ENCODE peak calls at places on chromosome 11, in seven cellular contexts. X is neuronal stem cell, N is H9, C is IMR-90, A is trophoblast cell, H is mesenchymal stem cell, L is H1. I is an unnamed sample.

GRCh38 chr11:17389205-17389956 is 922 bp upstream of the KCNJ11 start:
- DNase-seq in X (peak; percentile 77), N (peak; percentile 87), C (peak; percentile 11), A (peak; percentile 30), H (peak; percentile 48), L (peak; percentile 92), I (peak; percentile 86)

GRCh38 chr11:10452211-10452767 is 2.8 kb upstream of the AMPD3 start:
- DNase-seq in X (no peak), N (no peak), C (peak; percentile 19), A (no peak), H (no peak), L (no peak), I (no peak)

GRCh38 chr11:28318861-28319260 is 210.7 kb downstream of the METTL15 start:
- DNase-seq in X (no peak), N (no peak), C (no peak), A (no peak), H (no peak), L (no peak), I (no peak)

GRCh38 chr11:26712497-26712896 is 9.4 kb downstream of the SLC5A12 start:
- DNase-seq in X (no peak), N (no peak), C (no peak), A (no peak), H (peak; percentile 30), L (no peak), I (peak; percentile 53)

GRCh38 chr11:69640995-69641581 is at the start of gene CCND1:
- DNase-seq in X (peak; percentile 88), N (peak; percentile 95), C (peak; percentile 94), A (peak; percentile 67), H (peak; percentile 94), L (peak; percentile 83), I (peak; percentile 98)

GRCh38 chr11:44497995-44498394 is 67.5 kb upstream of the CD82 start:
- DNase-seq in X (no peak), N (no peak), C (no peak), A (no peak), H (no peak), L (no peak), I (no peak)

GRCh38 chr11:113131036-113131775 is 170.0 kb downstream of the NCAM1 start:
- DNase-seq in X (no peak), N (no peak), C (no peak), A (no peak), H (no peak), L (no peak), I (no peak)

GRCh38 chr11:43576834-43577521 is 103.6 kb upstream of the HSD17B12 start:
- DNase-seq in X (peak; percentile 79), N (peak; percentile 86), C (peak; percentile 49), A (peak; percentile 63), H (peak; percentile 55), L (peak; percentile 94), I (peak; percentile 88)

GRCh38 chr11:126079640-126080205 is 17.1 kb upstream of the CDON start:
- DNase-seq in X (no peak), N (peak; percentile 78), C (no peak), A (no peak), H (no peak), L (no peak), I (peak; percentile 91)

GRCh38 chr11:22387126-22387525 is 48.9 kb downstream of the SLC17A6 start:
- DNase-seq in X (no peak), N (no peak), C (no peak), A (no peak), H (no peak), L (no peak), I (no peak)

GRCh38 chr11:19919050-19919561 is 206.5 kb downstream of the NAV2 start:
- DNase-seq in X (no peak), N (no peak), C (peak; percentile 98), A (peak; percentile 39), H (peak; percentile 89), L (no peak), I (no peak)

GRCh38 chr11:67345949-67346819 is 7.2 kb downstream of the POLD4 start:
- DNase-seq in X (no peak), N (no peak), C (peak; percentile 58), A (peak; percentile 38), H (peak; percentile 61), L (no peak), I (peak; percentile 68)

GRCh38 chr11:13357232-13357631 is 79.6 kb downstream of the BMAL1 start:
- DNase-seq in X (no peak), N (peak; percentile 76), C (no peak), A (no peak), H (no peak), L (peak; percentile 64), I (no peak)

GRCh38 chr11:123429851-123430735 is at the start of gene GRAMD1B:
- DNase-seq in X (peak; percentile 69), N (peak; percentile 93), C (peak; percentile 90), A (peak; percentile 47), H (peak; percentile 53), L (peak; percentile 87), I (peak; percentile 94)

GRCh38 chr11:66981976-66982578 is 7.0 kb downstream of the C11orf86 start:
- DNase-seq in X (no peak), N (no peak), C (peak; percentile 91), A (peak; percentile 31), H (peak; percentile 92), L (no peak), I (no peak)

GRCh38 chr11:83694191-83694905 is 408.2 kb upstream of the CCDC90B start:
- DNase-seq in X (no peak), N (no peak), C (no peak), A (no peak), H (no peak), L (no peak), I (no peak)

GRCh38 chr11:59756845-59757244 is 1.7 kb downstream of the STX3 start:
- DNase-seq in X (no peak), N (peak; percentile 38), C (peak; percentile 15), A (peak; percentile 57), H (peak; percentile 37), L (no peak), I (peak; percentile 62)

GRCh38 chr11:122486793-122487495 is 168.6 kb upstream of the UBASH3B start:
- DNase-seq in X (peak; percentile 15), N (peak; percentile 70), C (peak; percentile 5), A (peak; percentile 74), H (peak; percentile 9), L (peak; percentile 81), I (peak; percentile 81)

GRCh38 chr11:70091651-70092050 is 13.5 kb downstream of the ANO1 start:
- DNase-seq in X (no peak), N (no peak), C (no peak), A (no peak), H (no peak), L (no peak), I (no peak)

GRCh38 chr11:58465690-58466089 is 23.7 kb upstream of the OR5B12 start:
- DNase-seq in X (no peak), N (no peak), C (no peak), A (no peak), H (no peak), L (no peak), I (no peak)

GRCh38 chr11:94885133-94885532 is 88.2 kb downstream of the CWC15 start:
- DNase-seq in X (no peak), N (no peak), C (no peak), A (no peak), H (peak; percentile 28), L (no peak), I (no peak)

GRCh38 chr11:106344392-106344791 is 266.9 kb downstream of the AASDHPPT start:
- DNase-seq in X (no peak), N (no peak), C (peak; percentile 75), A (no peak), H (no peak), L (no peak), I (no peak)

GRCh38 chr11:64410396-64410718 is 51.4 kb downstream of the RPS6KA4 start:
- DNase-seq in X (no peak), N (no peak), C (no peak), A (no peak), H (no peak), L (no peak), I (no peak)

GRCh38 chr11:64415286-64415685 is 56.3 kb downstream of the RPS6KA4 start:
- DNase-seq in X (no peak), N (no peak), C (no peak), A (no peak), H (peak; percentile 40), L (no peak), I (no peak)

GRCh38 chr11:64409707-64410395 is 50.9 kb downstream of the RPS6KA4 start:
- DNase-seq in X (no peak), N (no peak), C (peak; percentile 17), A (no peak), H (no peak), L (no peak), I (no peak)

GRCh38 chr11:64415996-64416728 is 57.2 kb downstream of the RPS6KA4 start:
- DNase-seq in X (no peak), N (no peak), C (no peak), A (no peak), H (no peak), L (no peak), I (no peak)

GRCh38 chr11:64413417-64413816 is 54.5 kb downstream of the RPS6KA4 start:
- DNase-seq in X (no peak), N (no peak), C (no peak), A (no peak), H (no peak), L (no peak), I (no peak)
- H3K4ac ChIP-seq in X (no peak overlapping the region), N (no peak overlapping the region), C (no peak overlapping the region), A (no peak overlapping the region), H (no peak overlapping the region), L (no peak overlapping the region), I (no peak overlapping the region)

GRCh38 chr11:36454991-36455611 is 55.0 kb downstream of the TRAF6 start:
- DNase-seq in X (peak; percentile 89), N (no peak), C (no peak), A (no peak), H (no peak), L (peak; percentile 55), I (no peak)
- H3K9ac ChIP-seq in X (no peak overlapping the region), N (no peak overlapping the region), C (peak overlapping the region; percentile 46), A (no peak overlapping the region), H (peak overlapping the region; percentile 73), L (no peak overlapping the region), I (no peak overlapping the region)

GRCh38 chr11:76946223-76946622 is 85.5 kb downstream of the ACER3 start:
- DNase-seq in X (no peak), N (no peak), C (no peak), A (no peak), H (no peak), L (no peak), I (no peak)
- H3K4ac ChIP-seq in X (no peak overlapping the region), N (no peak overlapping the region), C (no peak overlapping the region), A (no peak overlapping the region), H (no peak overlapping the region), L (no peak overlapping the region), I (no peak overlapping the region)

GRCh38 chr11:124762077-124762623 is at the start of gene ESAM:
- DNase-seq in X (no peak), N (peak; percentile 53), C (no peak), A (peak; percentile 73), H (no peak), L (peak; percentile 64), I (peak; percentile 58)

GRCh38 chr11:124761301-124762021 is 629 bp downstream of the ESAM start:
- DNase-seq in X (no peak), N (peak; percentile 43), C (no peak), A (no peak), H (no peak), L (peak; percentile 57), I (no peak)

GRCh38 chr11:124759268-124760204 is 2.6 kb downstream of the ESAM start:
- DNase-seq in X (no peak), N (peak; percentile 49), C (no peak), A (no peak), H (no peak), L (peak; percentile 72), I (peak; percentile 57)

GRCh38 chr11:124760205-124760652 is 1.9 kb downstream of the ESAM start:
- DNase-seq in X (no peak), N (peak; percentile 36), C (no peak), A (peak; percentile 34), H (peak; percentile 45), L (peak; percentile 64), I (no peak)

GRCh38 chr11:124760806-124761205 is 1.3 kb downstream of the ESAM start:
- DNase-seq in X (no peak), N (no peak), C (no peak), A (no peak), H (no peak), L (no peak), I (no peak)
- H3K9ac ChIP-seq in X (no peak overlapping the region), N (no peak overlapping the region), C (no peak overlapping the region), A (no peak overlapping the region), H (no peak overlapping the region), L (no peak overlapping the region), I (no peak overlapping the region)